ENCODE peak calls at places on chromosomes 13 and 19, in four cellular contexts. X is neuronal stem cell, M is mesenchymal stem cell, A is IMR-90. O is an unnamed sample.

GRCh38 chr19:11378319-11379189 is 4.1 kb downstream of the SWSAP1 start:
- DNase-seq in M (peak), X (peak), A (peak), O (no peak)

GRCh38 chr19:58361900-58362271 is 665 bp downstream of the ZNF497 start:
- DNase-seq in A (peak), X (peak), M (no peak), O (no peak)

GRCh38 chr13:36858285-36858684 is 39.3 kb downstream of the RFXAP start:
- DNase-seq in A (peak), X (no peak), M (peak), O (no peak)

GRCh38 chr19:8459095-8459494 is 14.3 kb downstream of the HNRNPM start:
- DNase-seq in A (no peak), X (no peak), M (no peak), O (no peak)

GRCh38 chr13:103430368-103430767 is 364.2 kb upstream of the SLC10A2 start:
- DNase-seq in X (no peak), A (no peak), M (no peak), O (no peak)

GRCh38 chr13:20489185-20489820 is 36.4 kb downstream of the CRYL1 start:
- DNase-seq in X (peak), A (peak), M (peak), O (no peak)

GRCh38 chr13:35496761-35497386 is 20.4 kb upstream of the MAB21L1 start:
- DNase-seq in A (no peak), X (no peak), M (no peak), O (no peak)

GRCh38 chr13:65642301-65642700 is 1587.8 kb downstream of the PCDH9 start:
- DNase-seq in M (no peak), A (no peak), X (no peak), O (no peak)

GRCh38 chr13:59476376-59476775 is 687.4 kb downstream of the DIAPH3 start:
- DNase-seq in M (peak), A (peak), X (no peak), O (no peak)

GRCh38 chr19:15461694-15462093 is 2.6 kb downstream of the RASAL3 start:
- DNase-seq in A (no peak), M (no peak), X (no peak), O (no peak)

GRCh38 chr13:22592515-22592914 is 588.3 kb upstream of the SGCG start:
- DNase-seq in M (no peak), X (no peak), A (peak), O (no peak)

GRCh38 chr13:39847336-39847735 is 191.9 kb downstream of the COG6 start:
- DNase-seq in M (peak), X (no peak), A (no peak), O (no peak)

GRCh38 chr19:46355991-46356669 is 9.2 kb downstream of the PPP5C start:
- DNase-seq in A (no peak), X (no peak), M (no peak), O (no peak)

GRCh38 chr13:21663197-21663596 is 7.7 kb upstream of the FGF9 start:
- DNase-seq in A (no peak), M (no peak), X (no peak), O (no peak)

GRCh38 chr19:3113100-3114017 is 19.2 kb downstream of the GNA11 start:
- DNase-seq in X (no peak), A (no peak), M (no peak), O (no peak)

GRCh38 chr13:99500839-99501134 is 485 bp upstream of the TM9SF2 start:
- DNase-seq in A (no peak), M (no peak), X (no peak), O (no peak)

GRCh38 chr13:49877629-49878218 is 58.4 kb downstream of the SPRYD7 start:
- DNase-seq in A (no peak), X (peak), M (peak), O (no peak)

GRCh38 chr19:53192771-53193533 is at the start of gene ZNF665:
- DNase-seq in M (peak), A (peak), X (peak), O (no peak)

GRCh38 chr19:10773969-10774368 is 56.1 kb downstream of the DNM2 start:
- DNase-seq in M (no peak), A (no peak), X (no peak), O (no peak)

DNA sequence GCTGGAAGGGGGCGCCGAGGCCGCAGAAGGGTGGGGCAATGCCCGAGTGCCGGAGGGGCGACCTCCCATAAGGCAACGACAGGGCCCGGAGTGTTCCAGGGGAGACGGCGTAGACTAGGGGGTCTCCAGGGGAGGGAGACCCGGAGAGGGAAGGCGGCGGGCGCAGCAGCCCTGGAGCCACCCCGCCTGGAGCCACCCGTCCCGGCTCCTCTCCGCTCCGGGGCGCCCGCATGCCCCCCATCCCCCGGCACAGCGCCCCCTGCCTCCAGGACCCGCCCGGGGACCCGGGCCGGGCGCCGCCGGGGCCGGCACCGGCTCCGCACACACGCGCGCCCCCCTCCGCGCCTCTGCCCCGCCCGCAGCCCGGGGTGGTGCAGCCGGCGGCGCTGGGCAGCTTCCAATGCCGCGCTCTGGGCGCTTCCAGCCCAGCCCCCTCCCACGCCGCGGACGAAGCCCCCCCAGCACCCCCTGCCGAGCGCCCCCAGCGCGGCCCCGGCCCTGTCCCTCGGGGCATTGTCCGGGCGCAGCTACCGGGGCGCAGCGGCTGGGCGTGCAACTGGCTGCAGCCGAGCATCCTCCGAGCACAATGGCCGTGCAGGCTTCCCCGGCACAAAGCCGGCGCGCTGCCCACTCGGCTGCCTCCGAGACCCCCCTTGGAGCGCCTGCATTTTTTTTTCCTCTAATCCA is 519 bp downstream of the PTPRS start:
- DNase-seq in X (peak), M (no peak), A (no peak), O (no peak)
- H4K91ac ChIP-seq in X (no peak), M (no peak), A (no peak), O (peak)

GRCh38 chr19:17112271-17112670 is 36.7 kb downstream of the MYO9B start:
- DNase-seq in A (no peak), X (no peak), M (no peak), O (no peak)

GRCh38 chr19:17111766-17112165 is 36.2 kb downstream of the MYO9B start:
- DNase-seq in M (no peak), A (no peak), X (no peak), O (no peak)

GRCh38 chr19:17112700-17113099 is 37.1 kb downstream of the MYO9B start:
- DNase-seq in X (no peak), A (no peak), M (no peak), O (no peak)

GRCh38 chr19:17114414-17114831 is 38.8 kb downstream of the MYO9B start:
- DNase-seq in X (no peak), M (no peak), A (peak), O (no peak)

GRCh38 chr19:17113127-17113785 is 37.7 kb downstream of the MYO9B start:
- DNase-seq in M (no peak), A (no peak), X (no peak), O (no peak)
- H4K91ac ChIP-seq in M (peak), A (no peak), X (no peak), O (no peak)

GRCh38 chr19:40369797-40370196 is 20.2 kb downstream of the HIPK4 start:
- DNase-seq in X (no peak), A (no peak), M (no peak), O (no peak)

GRCh38 chr19:40365010-40365409 is 16.5 kb downstream of the PLD3 start:
- DNase-seq in X (no peak), M (no peak), A (no peak), O (no peak)

GRCh38 chr19:40367577-40368434 is 19.3 kb downstream of the PLD3 start:
- DNase-seq in M (no peak), A (no peak), X (no peak), O (no peak)

GRCh38 chr19:40365613-40366401 is 17.3 kb downstream of the PLD3 start:
- DNase-seq in A (peak), M (peak), X (peak), O (peak)

GRCh38 chr19:40366697-40367561 is 18.4 kb downstream of the PLD3 start:
- DNase-seq in X (peak), M (peak), A (peak), O (peak)
- H4K91ac ChIP-seq in X (no peak), M (no peak), A (no peak), O (no peak)

DNA sequence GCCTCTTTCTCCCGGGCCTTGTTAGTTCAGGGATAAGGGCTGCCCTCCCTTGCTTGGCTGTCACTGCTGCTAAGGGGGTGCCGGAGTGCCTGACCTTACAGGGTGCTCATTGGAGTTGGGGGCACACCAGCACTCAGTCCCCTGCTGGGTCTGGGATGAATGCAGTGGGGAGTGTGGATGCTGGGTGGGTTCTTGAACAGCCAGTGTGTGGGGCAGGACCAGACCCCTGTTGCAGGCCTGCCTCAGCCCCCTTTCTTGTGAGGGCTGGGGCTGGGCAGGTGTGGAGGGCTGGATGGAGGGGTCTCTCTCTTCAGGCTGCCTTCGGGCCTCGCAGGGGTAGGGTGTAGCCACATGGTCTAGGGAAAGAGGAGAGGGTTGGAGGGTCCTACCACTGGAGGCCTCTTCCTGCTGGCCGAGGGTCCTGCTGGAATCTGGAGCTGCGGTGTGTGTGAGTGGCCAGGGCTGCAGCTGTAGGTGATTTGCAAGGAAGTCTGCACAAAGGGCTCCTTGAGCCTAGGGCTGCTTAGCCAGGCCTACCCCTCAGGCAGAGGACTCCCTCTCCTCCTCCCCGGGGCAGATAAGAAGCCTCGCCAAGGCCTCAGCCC is 3.2 kb downstream of the CEBPA start:
- DNase-seq in M (no peak), A (no peak), X (no peak), O (no peak)
- H4K91ac ChIP-seq in M (no peak), A (no peak), X (no peak), O (no peak)

DNA sequence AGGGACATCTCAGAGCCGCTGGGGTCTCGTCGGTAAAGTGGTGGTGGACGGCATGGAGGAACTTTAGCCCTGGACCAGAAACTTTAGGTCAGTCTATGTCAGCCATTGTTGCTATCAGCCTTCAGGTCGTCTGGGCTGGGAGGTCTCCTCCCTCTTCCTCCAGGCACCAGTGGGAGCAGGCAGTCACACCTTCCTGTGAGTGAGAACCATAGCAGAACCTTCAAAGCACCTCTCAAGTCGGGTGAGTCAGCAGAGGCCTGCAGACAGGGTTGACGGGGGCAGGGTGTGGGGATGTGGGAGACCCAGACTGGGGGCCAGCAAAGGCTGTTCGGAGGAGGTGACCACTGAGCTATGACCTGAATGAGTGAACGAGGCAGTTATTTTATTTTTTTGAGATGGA is 15.4 kb upstream of the SBNO2 start:
- DNase-seq in M (no peak), A (peak), X (no peak), O (no peak)
- H4K91ac ChIP-seq in M (no peak), A (no peak), X (no peak), O (peak)

GRCh38 chr13:90447034-90447734 is 900.3 kb upstream of the MIR17HG start:
- DNase-seq in M (no peak), A (no peak), X (no peak), O (no peak)
- H4K91ac ChIP-seq in M (peak), A (peak), X (no peak), O (no peak)

DNA sequence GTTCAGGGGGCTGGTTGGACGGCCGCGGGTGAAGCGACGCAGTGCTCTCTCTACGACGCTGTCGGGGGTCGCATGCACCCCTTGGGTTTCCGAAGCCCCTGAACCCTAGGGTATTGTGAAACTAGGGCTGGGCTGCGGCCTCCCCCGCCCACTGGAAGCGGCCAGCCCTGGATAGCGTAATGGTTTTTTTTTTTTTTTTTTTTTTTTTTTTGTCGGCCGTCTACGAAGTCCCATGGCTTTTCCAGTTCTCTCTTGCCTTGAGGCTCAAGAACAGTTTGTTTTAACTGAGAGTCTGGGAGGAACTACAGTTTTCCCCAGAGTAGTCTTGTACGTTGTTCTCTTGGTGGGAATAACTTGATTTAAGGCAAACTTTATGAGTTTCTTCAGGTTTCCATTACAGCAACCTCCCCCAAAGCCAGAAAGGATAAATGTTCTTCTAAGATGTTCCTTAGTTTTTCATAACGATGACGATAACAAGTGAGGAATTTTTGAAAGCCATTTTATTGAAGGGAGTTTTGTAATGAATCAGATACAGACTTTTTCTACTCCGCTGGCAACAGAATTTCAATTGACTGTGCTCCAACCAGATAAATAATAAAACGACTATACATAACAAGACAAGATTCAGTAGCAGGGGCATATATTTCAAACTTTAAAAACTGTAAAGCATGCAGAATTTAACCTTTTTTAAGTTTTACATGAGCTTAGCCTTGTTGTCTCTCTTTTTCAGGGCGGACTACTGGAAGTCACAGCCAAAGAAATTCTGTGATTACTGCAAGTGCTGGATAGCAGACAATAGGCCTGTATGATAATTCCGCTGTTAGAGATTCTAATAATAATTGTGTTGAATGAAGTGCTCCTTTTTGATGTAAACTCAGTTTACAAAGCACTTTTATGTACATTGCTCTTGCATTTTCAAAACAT is 867 bp downstream of the WBP4 start:
- DNase-seq in M (peak), A (peak), X (no peak), O (no peak)
- H4K91ac ChIP-seq in M (peak), A (peak), X (no peak), O (no peak)

GRCh38 chr19:32308436-32309077 is 36.9 kb upstream of the ZNF507 start:
- DNase-seq in M (no peak), A (no peak), X (no peak), O (no peak)

GRCh38 chr19:32303193-32303592 is 42.2 kb upstream of the ZNF507 start:
- DNase-seq in X (no peak), M (no peak), A (no peak), O (no peak)

GRCh38 chr19:32307591-32307990 is 37.8 kb upstream of the ZNF507 start:
- DNase-seq in M (no peak), X (no peak), A (no peak), O (no peak)

DNA sequence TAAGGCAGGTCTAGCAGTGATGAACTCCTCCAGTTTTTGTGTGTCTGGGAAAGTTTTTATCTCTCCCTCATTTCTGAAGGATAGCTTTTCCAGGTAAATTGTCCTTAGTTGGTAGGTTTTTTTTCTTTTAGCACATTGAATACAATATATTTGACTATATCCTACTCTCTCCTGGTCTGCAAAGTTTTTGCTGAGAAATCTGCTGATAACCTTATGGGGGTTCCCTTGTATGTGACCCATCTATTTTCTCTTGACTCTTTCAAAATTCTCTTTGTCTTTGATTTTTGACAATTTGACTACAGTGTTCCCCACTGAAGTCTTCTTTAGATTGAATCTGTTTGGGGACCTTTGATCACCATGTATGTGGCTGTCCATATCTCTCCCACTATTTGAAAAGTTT is 42.6 kb upstream of the ZNF507 start:
- DNase-seq in M (no peak), X (no peak), A (no peak), O (no peak)
- H4K91ac ChIP-seq in M (no peak), X (no peak), A (no peak), O (no peak)

GRCh38 chr19:40713939-40714338 is 2.7 kb downstream of the COQ8B start:
- DNase-seq in M (no peak), A (no peak), X (no peak), O (no peak)
- H4K91ac ChIP-seq in M (peak), A (peak), X (no peak), O (no peak)

GRCh38 chr19:6278051-6278450 is 1.7 kb downstream of the MLLT1 start:
- DNase-seq in A (no peak), X (no peak), M (no peak), O (no peak)

GRCh38 chr19:6276447-6276846 is 3.3 kb downstream of the MLLT1 start:
- DNase-seq in A (peak), M (peak), X (no peak), O (no peak)

GRCh38 chr19:6279931-6280591 is at the start of gene MLLT1:
- DNase-seq in X (peak), A (peak), M (peak), O (peak)

GRCh38 chr19:6279620-6279930 is 200 bp downstream of the MLLT1 start:
- DNase-seq in X (no peak), A (no peak), M (peak), O (no peak)

GRCh38 chr19:6278740-6279619 is 795 bp downstream of the MLLT1 start:
- DNase-seq in M (peak), X (no peak), A (no peak), O (peak)
- H4K91ac ChIP-seq in M (peak), X (no peak), A (peak), O (no peak)

O was measured in H1.